ENCODE peak calls at places on chromosome 4, in four cellular contexts. T is HepG2, P is IMR-90, H is K562. J is an unnamed sample.

GRCh38 chr4:99841143-99841542 is 24.5 kb downstream of the DAPP1 start:
- DNase-seq in P (no peak), H (no peak), T (no peak), J (no peak)

GRCh38 chr4:88009871-88010270 is 2.4 kb downstream of the PKD2 start:
- DNase-seq in H (no peak), T (no peak), P (no peak), J (no peak)

GRCh38 chr4:14368391-14368790 is 633.9 kb upstream of the CPEB2 start:
- DNase-seq in P (no peak), T (no peak), H (no peak), J (no peak)

GRCh38 chr4:77636902-77637301 is 31.3 kb downstream of the CXCL13 start:
- DNase-seq in P (peak; percentile 79), H (peak; percentile 31), T (peak; percentile 83), J (peak; percentile 85)

GRCh38 chr4:5962416-5962815 is 55.8 kb downstream of the C4orf50 start:
- DNase-seq in P (no peak), H (no peak), T (no peak), J (no peak)

GRCh38 chr4:71609159-71609558 is 174.7 kb downstream of the GC start:
- DNase-seq in P (no peak), T (no peak), H (no peak), J (no peak)

GRCh38 chr4:83128235-83128929 is 13.9 kb upstream of the PLAC8 start:
- DNase-seq in T (no peak), P (peak; percentile 90), H (no peak), J (no peak)

GRCh38 chr4:84792366-84793301 is 173.9 kb downstream of the WDFY3 start:
- DNase-seq in P (peak; percentile 45), T (no peak), H (no peak), J (no peak)

GRCh38 chr4:139651282-139652194 is 14.1 kb upstream of the MGST2 start:
- DNase-seq in H (peak; percentile 73), P (peak; percentile 83), T (peak; percentile 56), J (peak; percentile 44)
- TF ChIP-seq MAFK in H (no peak), P (no peak), T (no peak), J (no peak)

DNA sequence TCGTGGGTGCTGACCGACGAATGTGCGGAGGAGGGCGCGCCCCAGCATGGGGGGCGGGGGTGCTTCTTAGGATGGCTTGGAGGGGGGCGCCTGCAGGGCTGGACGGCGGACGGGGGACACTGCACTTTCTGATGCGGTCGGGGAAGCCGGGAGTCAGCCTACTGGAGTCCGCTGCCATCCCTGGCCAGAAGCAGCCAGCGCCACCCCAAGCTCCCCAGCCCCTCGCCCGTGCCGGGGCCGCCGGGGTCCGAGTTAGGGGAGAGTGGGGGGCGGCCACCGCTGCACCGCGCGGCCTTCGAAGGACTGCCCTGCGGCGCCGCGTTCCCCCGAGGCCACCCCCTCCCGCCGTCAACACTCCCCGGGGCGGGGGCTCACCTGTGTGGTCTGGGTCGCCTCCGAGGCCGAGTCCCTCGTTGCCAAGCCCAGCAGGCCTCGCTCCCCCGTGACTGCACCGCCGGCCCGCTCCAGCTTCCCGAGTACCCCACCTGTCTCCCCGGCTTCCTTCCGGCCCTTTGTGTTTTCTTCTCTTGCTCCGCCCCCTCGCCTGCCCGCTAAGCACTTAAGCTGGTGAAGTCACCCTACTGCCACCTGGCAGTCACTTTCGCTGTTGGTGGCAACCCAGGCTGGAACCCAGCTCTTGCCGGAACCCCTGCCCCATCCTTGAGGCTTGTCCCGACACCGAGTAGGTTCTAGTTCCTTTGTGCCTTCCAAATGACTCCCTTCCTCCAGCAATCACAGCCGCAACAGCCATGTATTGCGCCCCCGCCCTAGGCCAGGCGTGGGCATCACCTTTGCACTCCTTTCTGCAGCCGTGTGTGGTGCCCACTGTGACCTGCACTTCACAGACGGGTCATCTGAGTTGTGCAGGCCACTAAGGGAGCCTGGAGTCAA is at the start of gene OCIAD2:
- DNase-seq in H (no peak), T (no peak), P (no peak), J (peak; percentile 64)
- TF ChIP-seq POLR2A in H (no peak), T (no peak), P (no peak), J (peak; percentile 37)

DNA sequence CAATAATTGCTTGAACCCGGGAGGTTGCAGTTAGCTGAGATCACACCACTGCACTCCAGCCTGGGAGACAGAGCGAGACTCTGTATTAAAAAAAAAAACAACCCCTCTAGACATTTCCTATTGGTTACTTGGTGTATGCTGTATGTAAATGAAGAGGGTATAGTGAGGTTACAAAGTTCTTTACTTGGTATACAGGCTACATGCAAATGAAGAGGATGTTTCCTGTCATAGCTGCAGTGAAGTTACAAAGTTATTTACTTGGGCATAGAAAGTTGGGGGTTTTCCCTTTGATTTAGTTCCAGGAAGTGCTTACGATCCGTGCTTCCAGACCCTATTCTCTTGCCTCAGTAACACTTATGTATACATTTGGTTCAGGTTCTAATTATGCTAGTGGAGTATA is 38.4 kb upstream of the CLNK start:
- DNase-seq in P (no peak), H (no peak), T (no peak), J (no peak)
- TF ChIP-seq SMC3 in P (no peak), H (no peak), T (no peak), J (no peak)

GRCh38 chr4:175823015-175823741 is 11.1 kb upstream of the GPM6A start:
- DNase-seq in P (no peak), H (no peak), T (no peak), J (no peak)

GRCh38 chr4:175824110-175824509 is 12.0 kb upstream of the GPM6A start:
- DNase-seq in T (no peak), H (no peak), P (no peak), J (no peak)

DNA sequence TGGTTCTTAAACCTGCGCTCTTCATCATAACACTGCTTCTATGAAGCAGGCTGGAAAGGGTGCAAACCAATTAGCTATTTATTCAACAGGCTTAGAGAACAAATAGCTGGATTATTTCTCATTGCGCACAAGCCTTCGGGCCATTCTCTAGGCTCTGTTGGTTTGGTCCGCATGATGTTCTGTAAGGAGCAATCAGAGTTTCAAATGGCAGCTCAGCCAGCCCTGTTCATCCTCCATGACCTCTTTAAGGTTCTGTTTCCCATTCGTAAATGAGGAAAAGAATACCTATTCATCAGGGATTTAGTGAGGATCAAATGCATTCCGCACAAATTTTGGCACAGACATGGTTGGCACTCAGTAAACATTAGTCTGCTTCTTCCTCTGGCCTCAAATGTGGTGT is 15.4 kb upstream of the GPM6A start:
- DNase-seq in P (no peak), H (no peak), T (no peak), J (no peak)
- TF ChIP-seq MAFK in P (no peak), H (no peak), T (no peak), J (no peak)

GRCh38 chr4:36312511-36312910 is 31.1 kb downstream of the DTHD1 start:
- DNase-seq in H (no peak), P (no peak), T (no peak), J (no peak)

GRCh38 chr4:36304138-36304681 is 22.8 kb downstream of the DTHD1 start:
- DNase-seq in H (no peak), T (no peak), P (no peak), J (no peak)

GRCh38 chr4:36310237-36310636 is 28.8 kb downstream of the DTHD1 start:
- DNase-seq in T (no peak), P (no peak), H (no peak), J (no peak)

GRCh38 chr4:36310793-36311192 is 29.4 kb downstream of the DTHD1 start:
- DNase-seq in T (no peak), H (no peak), P (no peak), J (no peak)

DNA sequence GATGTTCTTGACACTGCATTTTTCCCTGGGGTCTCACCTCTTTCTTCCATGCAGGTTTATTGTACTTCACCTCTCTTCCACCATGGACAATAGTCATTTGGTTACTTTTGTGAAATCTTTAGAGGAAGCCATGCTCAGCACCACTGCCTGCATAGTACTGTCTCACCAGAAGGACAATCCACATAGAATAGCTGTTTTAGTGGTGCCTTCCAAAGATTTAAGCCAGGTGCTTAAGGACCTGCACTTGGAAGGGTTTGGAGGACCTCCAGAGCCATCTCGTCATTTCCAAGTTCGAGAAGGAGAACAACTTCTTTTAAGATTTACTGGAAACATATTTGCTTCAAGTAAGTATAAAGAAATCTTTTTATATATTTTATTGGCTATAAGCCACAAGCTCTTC is 26.7 kb downstream of the DTHD1 start:
- DNase-seq in T (no peak), P (no peak), H (no peak), J (no peak)
- TF ChIP-seq POLR2A in T (no peak), P (no peak), H (no peak), J (no peak)